ENCODE peak calls at places on chromosomes 2 and 18, in ten cellular contexts. One of them, this sample, is unnamed.

GRCh38 chr2:112712903-112713584 is 7.8 kb upstream of the NT5DC4 start:
- DNase-seq in body of pancreas: no peak
- DNase-seq in adrenal gland: no peak
- DNase-seq in A549: peak
- DNase-seq in H54: no peak
- DNase-seq in tibial nerve: no peak
- DNase-seq in esophagus muscularis mucosa: no peak
- DNase-seq in upper lobe of left lung: no peak
- DNase-seq in heart left ventricle: no peak
- DNase-seq in thyroid gland: no peak
- DNase-seq in this sample: no peak

GRCh38 chr18:23861326-23861725 is 153.2 kb upstream of the TTC39C start:
- DNase-seq in body of pancreas: no peak
- DNase-seq in adrenal gland: no peak
- DNase-seq in A549: no peak
- DNase-seq in H54: no peak
- DNase-seq in tibial nerve: no peak
- DNase-seq in esophagus muscularis mucosa: no peak
- DNase-seq in upper lobe of left lung: no peak
- DNase-seq in heart left ventricle: no peak
- DNase-seq in thyroid gland: no peak
- DNase-seq in this sample: no peak

GRCh38 chr2:151767536-151767935 is 33.3 kb upstream of the NEB start:
- DNase-seq in body of pancreas: no peak
- DNase-seq in adrenal gland: no peak
- DNase-seq in A549: no peak
- DNase-seq in H54: no peak
- DNase-seq in tibial nerve: no peak
- DNase-seq in esophagus muscularis mucosa: no peak
- DNase-seq in upper lobe of left lung: no peak
- DNase-seq in heart left ventricle: no peak
- DNase-seq in thyroid gland: no peak
- DNase-seq in this sample: no peak

GRCh38 chr18:11149441-11150270 is at the start of gene PIEZO2:
- DNase-seq in body of pancreas: peak
- DNase-seq in adrenal gland: peak
- DNase-seq in A549: peak
- DNase-seq in H54: peak
- DNase-seq in tibial nerve: no peak
- DNase-seq in esophagus muscularis mucosa: peak
- DNase-seq in upper lobe of left lung: peak
- DNase-seq in heart left ventricle: peak
- DNase-seq in thyroid gland: peak
- DNase-seq in this sample: no peak

GRCh38 chr18:5543036-5543671 is 643 bp downstream of the EPB41L3 start:
- DNase-seq in body of pancreas: no peak
- DNase-seq in adrenal gland: no peak
- DNase-seq in A549: no peak
- DNase-seq in H54: no peak
- DNase-seq in tibial nerve: no peak
- DNase-seq in esophagus muscularis mucosa: no peak
- DNase-seq in upper lobe of left lung: no peak
- DNase-seq in heart left ventricle: no peak
- DNase-seq in thyroid gland: no peak
- DNase-seq in this sample: no peak

GRCh38 chr2:219553463-219553862 is 9.6 kb downstream of the TMEM198 start:
- DNase-seq in body of pancreas: no peak
- DNase-seq in adrenal gland: no peak
- DNase-seq in A549: no peak
- DNase-seq in H54: no peak
- DNase-seq in tibial nerve: no peak
- DNase-seq in esophagus muscularis mucosa: no peak
- DNase-seq in upper lobe of left lung: no peak
- DNase-seq in heart left ventricle: no peak
- DNase-seq in thyroid gland: no peak
- DNase-seq in this sample: no peak

GRCh38 chr2:1731512-1731962 is 12.8 kb downstream of the PXDN start:
- DNase-seq in body of pancreas: no peak
- DNase-seq in adrenal gland: no peak
- DNase-seq in A549: no peak
- DNase-seq in H54: no peak
- DNase-seq in tibial nerve: no peak
- DNase-seq in esophagus muscularis mucosa: no peak
- DNase-seq in upper lobe of left lung: no peak
- DNase-seq in heart left ventricle: no peak
- DNase-seq in thyroid gland: no peak
- DNase-seq in this sample: peak

GRCh38 chr2:54038835-54039234 is 68.0 kb upstream of the PSME4 start:
- DNase-seq in body of pancreas: no peak
- DNase-seq in adrenal gland: no peak
- DNase-seq in A549: peak
- DNase-seq in H54: no peak
- DNase-seq in tibial nerve: no peak
- DNase-seq in esophagus muscularis mucosa: no peak
- DNase-seq in upper lobe of left lung: no peak
- DNase-seq in heart left ventricle: no peak
- DNase-seq in thyroid gland: no peak
- DNase-seq in this sample: no peak

GRCh38 chr2:96926236-96926635 is 56.4 kb upstream of the SEMA4C start:
- DNase-seq in body of pancreas: no peak
- DNase-seq in adrenal gland: no peak
- DNase-seq in A549: no peak
- DNase-seq in H54: no peak
- DNase-seq in tibial nerve: no peak
- DNase-seq in esophagus muscularis mucosa: no peak
- DNase-seq in upper lobe of left lung: no peak
- DNase-seq in heart left ventricle: no peak
- DNase-seq in thyroid gland: no peak
- DNase-seq in this sample: no peak

GRCh38 chr2:96923201-96923600 is 53.3 kb upstream of the SEMA4C start:
- DNase-seq in body of pancreas: no peak
- DNase-seq in adrenal gland: no peak
- DNase-seq in A549: no peak
- DNase-seq in H54: no peak
- DNase-seq in tibial nerve: no peak
- DNase-seq in esophagus muscularis mucosa: no peak
- DNase-seq in upper lobe of left lung: no peak
- DNase-seq in heart left ventricle: no peak
- DNase-seq in thyroid gland: no peak
- DNase-seq in this sample: no peak

GRCh38 chr2:96926791-96927190 is 56.9 kb upstream of the SEMA4C start:
- DNase-seq in body of pancreas: no peak
- DNase-seq in adrenal gland: no peak
- DNase-seq in A549: no peak
- DNase-seq in H54: no peak
- DNase-seq in tibial nerve: no peak
- DNase-seq in esophagus muscularis mucosa: no peak
- DNase-seq in upper lobe of left lung: no peak
- DNase-seq in heart left ventricle: no peak
- DNase-seq in thyroid gland: no peak
- DNase-seq in this sample: no peak

GRCh38 chr2:96923810-96924774 is 54.2 kb upstream of the SEMA4C start:
- DNase-seq in body of pancreas: no peak
- DNase-seq in adrenal gland: no peak
- DNase-seq in A549: no peak
- DNase-seq in H54: no peak
- DNase-seq in tibial nerve: no peak
- DNase-seq in esophagus muscularis mucosa: no peak
- DNase-seq in upper lobe of left lung: no peak
- DNase-seq in heart left ventricle: no peak
- DNase-seq in thyroid gland: peak
- DNase-seq in this sample: no peak

DNA sequence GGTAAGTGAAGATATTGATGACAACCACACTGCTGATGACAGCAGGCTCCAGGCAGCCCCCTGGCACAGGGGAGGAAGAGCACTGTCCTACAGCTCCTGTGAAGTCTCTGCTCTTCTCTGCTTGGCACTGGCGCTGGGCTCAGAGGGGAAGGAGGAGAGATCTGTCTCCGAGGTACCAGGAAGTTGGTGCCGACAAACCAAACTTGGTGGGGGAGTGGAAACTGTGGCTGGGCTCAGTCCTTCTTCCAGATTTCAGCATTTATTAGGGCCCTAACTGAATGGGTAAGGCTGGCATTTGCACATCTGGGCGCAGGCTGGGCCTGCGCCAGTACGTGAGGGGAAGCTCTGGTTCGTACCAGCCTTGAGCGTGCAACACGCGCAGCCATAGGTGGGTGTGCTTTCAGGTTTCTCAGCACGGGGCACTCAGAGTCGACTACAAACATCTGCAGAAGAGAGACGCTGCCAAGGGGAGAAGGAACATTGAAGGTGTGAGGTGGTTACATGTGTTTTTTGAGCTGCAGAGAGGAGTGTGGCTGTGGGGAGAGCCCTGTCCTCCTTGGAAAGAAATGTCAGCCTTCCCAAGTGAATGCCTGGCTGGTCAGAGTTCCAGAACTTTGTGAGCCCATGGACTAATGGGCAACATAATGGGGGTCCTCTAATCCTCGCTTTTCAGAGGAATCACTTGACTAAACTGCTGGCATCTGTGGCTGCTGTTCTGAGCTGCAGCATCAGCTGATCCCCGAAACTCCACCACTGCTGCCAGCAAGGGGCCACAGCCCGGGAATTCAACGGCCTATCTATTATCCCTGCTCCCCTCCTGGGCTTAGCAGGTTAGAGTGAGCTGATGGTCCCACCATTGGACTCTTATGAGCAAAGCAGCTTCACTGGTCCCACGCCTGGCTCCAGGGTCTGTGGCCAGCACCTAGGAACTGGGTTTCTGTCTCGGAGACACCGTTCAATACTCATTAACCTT is 55.2 kb upstream of the SEMA4C start:
- DNase-seq in body of pancreas: no peak
- DNase-seq in adrenal gland: no peak
- DNase-seq in A549: no peak
- DNase-seq in H54: no peak
- DNase-seq in tibial nerve: no peak
- DNase-seq in esophagus muscularis mucosa: no peak
- DNase-seq in upper lobe of left lung: no peak
- DNase-seq in heart left ventricle: no peak
- DNase-seq in thyroid gland: no peak
- DNase-seq in this sample: no peak
- TF ChIP-seq POLR2A in body of pancreas: no peak
- TF ChIP-seq POLR2A in adrenal gland: no peak
- TF ChIP-seq POLR2A in A549: no peak
- TF ChIP-seq POLR2A in H54: no peak
- TF ChIP-seq POLR2A in tibial nerve: no peak
- TF ChIP-seq POLR2A in esophagus muscularis mucosa: no peak
- TF ChIP-seq POLR2A in upper lobe of left lung: no peak
- TF ChIP-seq POLR2A in heart left ventricle: no peak
- TF ChIP-seq POLR2A in thyroid gland: no peak
- TF ChIP-seq POLR2A in this sample: no peak

GRCh38 chr2:70994445-70995226 is at the start of gene TEX261:
- DNase-seq in body of pancreas: peak
- DNase-seq in adrenal gland: peak
- DNase-seq in A549: peak
- DNase-seq in H54: peak
- DNase-seq in tibial nerve: peak
- DNase-seq in esophagus muscularis mucosa: peak
- DNase-seq in upper lobe of left lung: peak
- DNase-seq in heart left ventricle: peak
- DNase-seq in thyroid gland: peak
- DNase-seq in this sample: peak
- TF ChIP-seq POLR2A in body of pancreas: peak
- TF ChIP-seq POLR2A in adrenal gland: peak
- TF ChIP-seq POLR2A in A549: peak
- TF ChIP-seq POLR2A in H54: peak
- TF ChIP-seq POLR2A in tibial nerve: peak
- TF ChIP-seq POLR2A in esophagus muscularis mucosa: no peak
- TF ChIP-seq POLR2A in upper lobe of left lung: no peak
- TF ChIP-seq POLR2A in heart left ventricle: no peak
- TF ChIP-seq POLR2A in thyroid gland: peak
- TF ChIP-seq POLR2A in this sample: peak

DNA sequence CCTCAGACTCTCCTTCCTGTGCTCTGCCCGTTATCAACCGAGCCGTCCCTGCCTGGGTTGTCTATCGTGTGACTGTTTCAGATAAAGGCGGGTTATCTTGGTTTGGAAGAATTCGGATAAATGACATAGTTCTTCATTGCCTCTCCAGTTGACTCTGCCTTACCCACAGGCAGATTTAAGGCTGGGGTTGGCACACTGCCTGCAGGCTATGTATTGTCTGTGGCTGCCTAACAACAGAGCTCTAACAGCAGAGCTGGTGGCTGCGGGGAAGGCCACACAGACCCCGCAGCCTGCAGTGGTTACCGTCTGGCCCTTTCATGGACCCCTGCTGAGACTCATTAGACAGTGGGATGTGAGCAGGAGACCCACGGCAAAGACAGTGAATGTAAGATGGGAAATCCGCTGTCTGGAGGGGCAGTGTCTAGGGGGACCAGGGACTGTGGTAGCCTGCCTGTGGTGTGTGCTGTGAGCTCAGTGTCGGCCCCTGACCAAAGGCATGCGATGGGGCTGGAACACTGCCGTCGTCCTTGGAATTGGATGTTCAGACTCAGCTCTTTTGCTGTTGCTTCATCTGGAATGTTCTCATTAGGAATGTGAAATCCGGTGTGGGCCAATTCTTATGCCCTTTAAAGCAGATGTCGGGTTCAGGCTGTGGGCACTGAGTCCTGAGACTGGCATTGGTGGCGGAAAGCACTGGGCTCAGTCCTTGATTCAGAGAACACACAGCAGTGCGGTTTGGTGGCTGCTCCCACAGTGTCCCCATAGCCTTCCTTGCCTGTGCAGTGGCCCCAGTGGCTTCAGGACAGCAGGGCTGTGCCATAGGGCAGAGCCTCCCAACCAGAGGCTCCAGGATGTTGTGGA is 44.5 kb downstream of the SH3RF3 start:
- DNase-seq in body of pancreas: peak
- DNase-seq in adrenal gland: peak
- DNase-seq in A549: no peak
- DNase-seq in H54: no peak
- DNase-seq in tibial nerve: peak
- DNase-seq in esophagus muscularis mucosa: no peak
- DNase-seq in upper lobe of left lung: no peak
- DNase-seq in heart left ventricle: peak
- DNase-seq in thyroid gland: peak
- DNase-seq in this sample: peak
- TF ChIP-seq POLR2A in body of pancreas: no peak
- TF ChIP-seq POLR2A in adrenal gland: no peak
- TF ChIP-seq POLR2A in A549: no peak
- TF ChIP-seq POLR2A in H54: no peak
- TF ChIP-seq POLR2A in tibial nerve: no peak
- TF ChIP-seq POLR2A in esophagus muscularis mucosa: no peak
- TF ChIP-seq POLR2A in upper lobe of left lung: no peak
- TF ChIP-seq POLR2A in heart left ventricle: no peak
- TF ChIP-seq POLR2A in thyroid gland: no peak
- TF ChIP-seq POLR2A in this sample: no peak

DNA sequence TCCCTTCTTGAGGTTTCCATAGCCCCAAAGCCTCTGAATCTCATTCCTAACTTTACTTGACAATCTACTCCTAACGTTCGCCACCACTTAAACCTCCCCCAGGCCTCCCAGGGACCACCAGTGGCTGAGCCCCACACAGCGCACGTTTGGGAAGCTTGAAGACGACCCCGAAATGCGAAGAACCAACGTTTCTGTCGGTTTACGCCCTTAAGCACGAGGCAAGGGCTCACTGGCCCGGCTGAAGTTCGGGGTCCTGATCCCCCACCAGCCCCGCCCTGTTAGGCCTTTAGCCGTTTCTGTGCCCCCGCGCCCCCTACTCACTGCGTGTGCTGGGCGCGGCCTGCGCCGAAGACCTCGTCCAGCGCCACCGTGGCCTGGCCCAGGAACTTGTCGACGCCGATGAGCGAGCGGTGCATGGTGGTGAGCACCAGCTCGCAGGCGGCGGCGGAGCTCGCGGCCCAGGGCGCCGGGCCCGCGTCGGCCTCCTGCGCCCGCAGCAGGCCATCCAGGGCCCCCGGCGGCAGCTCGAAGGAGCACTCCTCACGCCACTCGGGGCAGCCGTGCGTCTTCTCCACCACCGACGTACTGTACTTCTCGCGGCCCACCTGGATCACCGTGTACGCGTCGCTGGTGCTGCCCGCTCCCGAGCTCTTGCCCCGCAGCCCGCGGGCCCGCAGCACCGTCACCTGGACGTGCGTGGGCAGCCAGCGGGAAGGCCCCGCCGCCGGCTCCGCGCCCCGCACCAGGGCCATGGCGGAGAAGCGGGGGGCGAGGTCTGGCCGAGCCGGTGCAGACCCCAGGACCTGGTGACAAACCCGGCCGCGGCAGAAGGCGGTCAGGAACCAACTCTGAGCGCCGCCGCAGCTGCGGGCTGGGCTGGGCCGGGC is 479 bp downstream of the RAB11FIP5 start:
- DNase-seq in body of pancreas: peak
- DNase-seq in adrenal gland: peak
- DNase-seq in A549: peak
- DNase-seq in H54: no peak
- DNase-seq in tibial nerve: no peak
- DNase-seq in esophagus muscularis mucosa: no peak
- DNase-seq in upper lobe of left lung: peak
- DNase-seq in heart left ventricle: no peak
- DNase-seq in thyroid gland: peak
- DNase-seq in this sample: peak
- TF ChIP-seq POLR2A in body of pancreas: no peak
- TF ChIP-seq POLR2A in adrenal gland: peak
- TF ChIP-seq POLR2A in A549: no peak
- TF ChIP-seq POLR2A in H54: peak
- TF ChIP-seq POLR2A in tibial nerve: peak
- TF ChIP-seq POLR2A in esophagus muscularis mucosa: peak
- TF ChIP-seq POLR2A in upper lobe of left lung: no peak
- TF ChIP-seq POLR2A in heart left ventricle: no peak
- TF ChIP-seq POLR2A in thyroid gland: peak
- TF ChIP-seq POLR2A in this sample: peak

This sample was measured in suprapubic skin.